ENCODE peak calls at places on chromosome 20, in five cellular contexts. T is IMR-90, M is neuronal stem cell, H is H9, B is mesenchymal stem cell. N is an unnamed sample.

GRCh38 chr20:19683822-19684221 is 74.2 kb upstream of the RIN2 start:
- DNase-seq in H (no peak), B (no peak), T (no peak), M (no peak), N (no peak)

GRCh38 chr20:20373046-20373706 is 5.3 kb downstream of the INSM1 start:
- DNase-seq in M (no peak), B (no peak), H (no peak), T (peak), N (peak)

GRCh38 chr20:64065973-64066341 is 3.0 kb downstream of the TCEA2 start:
- DNase-seq in B (peak), H (peak), T (peak), M (no peak), N (no peak)

GRCh38 chr20:38275815-38276550 is 15.4 kb upstream of the KIAA1755 start:
- DNase-seq in M (no peak), B (peak), T (peak), H (no peak), N (peak)

GRCh38 chr20:49717693-49718092 is 4.0 kb upstream of the B4GALT5 start:
- DNase-seq in B (no peak), M (no peak), H (no peak), T (peak), N (peak)

GRCh38 chr20:37379967-37380828 is 34.3 kb downstream of the SRC start:
- DNase-seq in H (no peak), M (no peak), B (peak), T (peak), N (no peak)

GRCh38 chr20:51740838-51741237 is 27.4 kb downstream of the ATP9A start:
- DNase-seq in H (no peak), T (no peak), M (no peak), B (no peak), N (no peak)

GRCh38 chr20:364905-365794 is 15.4 kb upstream of the TRIB3 start:
- DNase-seq in H (no peak), B (peak), T (peak), M (no peak), N (peak)

GRCh38 chr20:34997171-34997570 is 41.5 kb downstream of the MYH7B start:
- DNase-seq in M (no peak), T (peak), B (no peak), H (peak), N (no peak)

GRCh38 chr20:57514273-57514751 is 10.6 kb downstream of the CTCFL start:
- DNase-seq in T (peak), H (peak), B (peak), M (peak), N (peak)

GRCh38 chr20:8331740-8332412 is 199.8 kb downstream of the PLCB1 start:
- DNase-seq in H (no peak), B (peak), T (peak), M (no peak), N (no peak)

GRCh38 chr20:17233621-17234020 is 6.8 kb downstream of the PCSK2 start:
- DNase-seq in H (no peak), T (no peak), B (no peak), M (no peak), N (no peak)

GRCh38 chr20:2093200-2093781 is 8.3 kb upstream of the STK35 start:
- DNase-seq in T (no peak), M (no peak), H (peak), B (no peak), N (peak)

GRCh38 chr20:35135867-35136586 is 11.1 kb downstream of the EDEM2 start:
- DNase-seq in M (no peak), B (peak), H (no peak), T (peak), N (peak)

GRCh38 chr20:10527781-10528180 is 92.7 kb downstream of the SLX4IP start:
- DNase-seq in B (no peak), T (no peak), M (no peak), H (no peak), N (peak)

GRCh38 chr20:57662313-57663240 is 42.4 kb upstream of the ZBP1 start:
- DNase-seq in H (peak), B (no peak), T (no peak), M (no peak), N (peak)

GRCh38 chr20:61951695-61952533 is 113.8 kb downstream of the TAF4 start:
- DNase-seq in B (peak), M (peak), T (peak), H (peak), N (no peak)

GRCh38 chr20:33685328-33686007 is 717 bp downstream of the E2F1 start:
- DNase-seq in H (peak), B (peak), T (no peak), M (no peak), N (no peak)

GRCh38 chr20:62088258-62089127 is 22.8 kb upstream of the TAF4 start:
- DNase-seq in T (peak), B (peak), M (no peak), H (no peak), N (peak)

GRCh38 chr20:33859157-33859695 is 48.1 kb downstream of the CHMP4B start:
- DNase-seq in H (no peak), M (no peak), B (no peak), T (no peak), N (peak)

GRCh38 chr20:42277203-42277602 is 659.0 kb upstream of the CHD6 start:
- DNase-seq in B (no peak), T (no peak), M (no peak), H (no peak), N (no peak)

GRCh38 chr20:58102744-58103516 is 125.5 kb downstream of the ANKRD60 start:
- DNase-seq in B (no peak), H (no peak), T (no peak), M (no peak), N (no peak)

GRCh38 chr20:50251992-50252491 is 61.4 kb downstream of the CEBPB start:
- DNase-seq in H (no peak), T (peak), M (no peak), B (no peak), N (peak)

GRCh38 chr20:43711098-43711654 is 15.6 kb downstream of the GTSF1L start:
- DNase-seq in T (no peak), H (no peak), B (no peak), M (no peak), N (no peak)

GRCh38 chr20:43194187-43194586 is 4.5 kb upstream of the PTPRT start:
- DNase-seq in M (no peak), T (no peak), B (no peak), H (no peak), N (no peak)

GRCh38 chr20:58233881-58234528 is 5.6 kb upstream of the ANKRD60 start:
- DNase-seq in B (peak), M (no peak), H (peak), T (no peak), N (peak)

GRCh38 chr20:3681931-3682820 is at the start of gene ADAM33:
- DNase-seq in H (peak), B (peak), M (no peak), T (no peak), N (no peak)

GRCh38 chr20:12594410-12595130 is 414.2 kb upstream of the SPTLC3 start:
- DNase-seq in M (no peak), B (peak), H (no peak), T (no peak), N (no peak)

GRCh38 chr20:44302026-44302669 is 8.9 kb downstream of the FITM2 start:
- DNase-seq in T (no peak), M (no peak), B (no peak), H (no peak), N (no peak)

GRCh38 chr20:60136640-60137411 is 178.6 kb downstream of the CDH26 start:
- DNase-seq in T (no peak), M (no peak), H (no peak), B (no peak), N (no peak)

GRCh38 chr20:57412347-57413029 is 21.3 kb downstream of the RBM38 start:
- DNase-seq in T (no peak), B (no peak), H (no peak), M (no peak), N (no peak)

GRCh38 chr20:34824026-34824860 is 1.2 kb downstream of the NCOA6 start:
- DNase-seq in M (peak), H (peak), B (peak), T (peak), N (peak)

GRCh38 chr20:53291548-53291947 is 302.1 kb downstream of the ZNF217 start:
- DNase-seq in B (no peak), T (no peak), M (no peak), H (peak), N (peak)

GRCh38 chr20:25317351-25318075 is 69.6 kb downstream of the PYGB start:
- DNase-seq in T (no peak), M (no peak), B (no peak), H (no peak), N (no peak)

GRCh38 chr20:57736738-57737347 is 27.0 kb upstream of the PMEPA1 start:
- DNase-seq in B (no peak), H (no peak), T (no peak), M (no peak), N (no peak)

GRCh38 chr20:47335251-47336012 is 21.1 kb downstream of the ZMYND8 start:
- DNase-seq in B (no peak), T (no peak), M (no peak), H (no peak), N (no peak)

GRCh38 chr20:47334022-47334551 is 22.4 kb downstream of the ZMYND8 start:
- DNase-seq in H (no peak), B (peak), T (peak), M (no peak), N (peak)

GRCh38 chr20:47337413-47337812 is 19.1 kb downstream of the ZMYND8 start:
- DNase-seq in H (no peak), T (no peak), B (no peak), M (no peak), N (no peak)

GRCh38 chr20:47338131-47338628 is 18.3 kb downstream of the ZMYND8 start:
- DNase-seq in T (no peak), B (no peak), H (no peak), M (no peak), N (no peak)

GRCh38 chr20:47336013-47336754 is 20.3 kb downstream of the ZMYND8 start:
- DNase-seq in T (peak), M (no peak), B (peak), H (no peak), N (no peak)
- H3K27ac ChIP-seq in T (peak), M (peak), B (peak), H (no peak), N (no peak)

DNA sequence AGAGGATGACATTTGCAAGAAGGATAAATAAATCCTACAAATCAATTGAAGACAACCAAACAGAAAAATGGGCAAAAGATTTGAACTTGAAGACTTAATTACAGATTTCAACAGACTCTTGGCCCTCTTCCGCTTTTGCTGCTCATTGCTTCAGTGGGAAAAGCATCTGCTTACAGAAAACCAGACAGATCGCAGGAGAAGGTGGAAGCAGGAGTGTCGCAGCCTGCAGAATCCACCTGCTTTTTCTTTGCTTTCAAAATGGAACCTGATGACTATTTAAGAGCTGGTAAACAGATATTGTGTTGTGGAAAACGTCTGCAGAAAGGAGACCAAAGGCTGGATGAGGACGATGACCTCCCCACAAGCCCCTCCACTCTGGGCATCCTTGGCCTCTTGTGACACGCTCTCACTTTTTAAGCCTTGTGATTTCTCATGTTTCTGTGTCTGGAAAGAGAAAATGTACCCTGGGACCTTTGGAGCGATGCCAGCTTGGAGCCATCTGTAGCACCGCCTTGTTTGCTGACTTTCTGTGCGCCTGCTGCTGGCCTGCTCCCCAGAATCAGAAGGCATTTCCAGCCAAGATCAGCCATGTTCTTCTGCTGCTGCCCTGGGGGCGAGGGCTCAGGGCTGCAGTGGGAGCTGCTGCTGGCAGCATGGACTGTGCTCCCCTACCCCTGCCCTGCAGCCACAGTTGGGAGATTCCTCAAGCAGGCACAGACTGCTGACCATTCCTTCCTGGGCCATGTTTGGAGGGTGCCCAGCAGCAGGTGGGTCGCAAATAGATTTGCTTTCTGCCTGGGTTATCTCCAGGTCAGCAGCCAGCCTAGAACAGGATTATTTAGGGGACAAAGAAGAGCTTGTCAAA is 3.6 kb upstream of the CSTL1 start:
- DNase-seq in B (no peak), H (no peak), M (no peak), T (no peak), N (no peak)
- H4K91ac ChIP-seq in B (peak), H (no peak), M (no peak), T (no peak), N (no peak)

DNA sequence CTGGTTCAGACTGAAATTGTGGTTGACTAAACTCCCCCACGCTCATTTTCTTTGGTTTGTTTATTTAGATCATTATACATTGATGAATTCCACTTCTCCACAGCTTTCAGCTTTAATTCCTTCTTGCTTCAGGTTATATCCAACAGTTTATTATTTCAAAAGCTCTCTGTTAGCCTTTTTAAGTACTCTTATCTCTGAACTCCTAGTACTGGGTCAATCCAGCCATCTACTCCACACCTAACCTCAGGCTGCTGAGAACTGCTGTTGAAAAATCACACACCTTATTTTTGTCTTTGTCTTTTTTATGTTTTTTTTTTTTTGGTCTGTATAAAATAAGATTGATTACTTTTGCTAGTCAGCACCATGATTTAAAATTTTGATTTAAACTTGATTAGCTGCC is 32.9 kb downstream of the FLRT3 start:
- DNase-seq in M (no peak), H (no peak), B (no peak), T (no peak), N (no peak)
- H3K27ac ChIP-seq in M (no peak), H (no peak), B (no peak), T (no peak), N (no peak)

DNA sequence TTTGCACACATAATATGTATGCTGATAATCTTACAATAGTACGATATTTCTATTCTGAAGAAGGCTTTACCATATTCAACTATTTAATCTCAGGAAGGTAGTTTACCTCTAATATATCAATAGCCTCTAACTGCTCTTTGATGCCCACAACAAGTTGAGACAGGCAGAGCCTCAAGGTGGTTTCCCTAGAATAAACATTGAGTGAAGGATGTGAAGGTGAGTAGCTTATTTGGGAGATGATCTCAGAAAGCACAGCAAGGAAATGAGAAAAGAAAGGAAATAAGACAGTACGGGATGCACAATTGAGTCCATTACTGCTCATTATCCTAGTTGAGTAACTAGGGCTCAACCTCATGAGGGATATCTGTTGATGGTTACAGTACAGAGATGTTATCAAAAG is 638.4 kb downstream of the MAFB start:
- DNase-seq in B (no peak), T (no peak), H (no peak), M (no peak), N (no peak)
- H4K91ac ChIP-seq in B (no peak), T (no peak), H (no peak), M (no peak), N (no peak)

N was measured in trophoblast cell.